ENCODE peak calls at places on chromosomes 6 and 20, in four cellular contexts. One of them, this sample, is unnamed.

GRCh38 chr6:112007805-112008204 is 46.1 kb upstream of the CCN6 start:
- DNase-seq in IMR-90: peak
- DNase-seq in K562: no peak
- DNase-seq in GM12878: no peak
- DNase-seq in this sample: peak

GRCh38 chr6:101614774-101615173 is 221.3 kb downstream of the GRIK2 start:
- DNase-seq in IMR-90: peak
- DNase-seq in K562: no peak
- DNase-seq in GM12878: no peak
- DNase-seq in this sample: no peak

GRCh38 chr6:82363368-82364086 is at the start of gene TPBG:
- DNase-seq in IMR-90: peak
- DNase-seq in K562: peak
- DNase-seq in GM12878: no peak
- DNase-seq in this sample: peak

GRCh38 chr6:3825851-3826581 is 23.2 kb upstream of the FAM50B start:
- DNase-seq in IMR-90: peak
- DNase-seq in K562: no peak
- DNase-seq in GM12878: no peak
- DNase-seq in this sample: peak

GRCh38 chr6:17054647-17055046 is 47.2 kb upstream of the STMND1 start:
- DNase-seq in IMR-90: no peak
- DNase-seq in K562: no peak
- DNase-seq in GM12878: no peak
- DNase-seq in this sample: no peak

GRCh38 chr20:62289898-62290297 is 12.9 kb upstream of the ADRM1 start:
- DNase-seq in IMR-90: peak
- DNase-seq in K562: no peak
- DNase-seq in GM12878: no peak
- DNase-seq in this sample: no peak

GRCh38 chr6:114100421-114100820 is 129.5 kb upstream of the HDAC2 start:
- DNase-seq in IMR-90: peak
- DNase-seq in K562: no peak
- DNase-seq in GM12878: no peak
- DNase-seq in this sample: peak

GRCh38 chr6:159701413-159701999 is 8.5 kb upstream of the SOD2 start:
- DNase-seq in IMR-90: peak
- DNase-seq in K562: no peak
- DNase-seq in GM12878: no peak
- DNase-seq in this sample: peak

GRCh38 chr6:2663123-2663522 is 87.6 kb downstream of the MYLK4 start:
- DNase-seq in IMR-90: no peak
- DNase-seq in K562: no peak
- DNase-seq in GM12878: peak
- DNase-seq in this sample: no peak

GRCh38 chr6:135972586-135972985 is 121.1 kb downstream of the PDE7B start:
- DNase-seq in IMR-90: no peak
- DNase-seq in K562: no peak
- DNase-seq in GM12878: no peak
- DNase-seq in this sample: no peak

GRCh38 chr6:106688177-106688951 is 59.0 kb downstream of the QRSL1 start:
- DNase-seq in IMR-90: no peak
- DNase-seq in K562: no peak
- DNase-seq in GM12878: peak
- DNase-seq in this sample: no peak

GRCh38 chr6:134061440-134061839 is 9.0 kb upstream of the SLC2A12 start:
- DNase-seq in IMR-90: no peak
- DNase-seq in K562: no peak
- DNase-seq in GM12878: no peak
- DNase-seq in this sample: no peak

GRCh38 chr6:72363844-72364740 is 257.8 kb upstream of the KCNQ5 start:
- DNase-seq in IMR-90: peak
- DNase-seq in K562: no peak
- DNase-seq in GM12878: no peak
- DNase-seq in this sample: peak

GRCh38 chr20:25039697-25040437 is 18.1 kb downstream of the ACSS1 start:
- DNase-seq in IMR-90: peak
- DNase-seq in K562: no peak
- DNase-seq in GM12878: no peak
- DNase-seq in this sample: peak

GRCh38 chr20:32325706-32326506 is 32.2 kb upstream of the ASXL1 start:
- DNase-seq in IMR-90: peak
- DNase-seq in K562: peak
- DNase-seq in GM12878: no peak
- DNase-seq in this sample: peak

GRCh38 chr6:150899231-150899630 is 33.7 kb downstream of the MTHFD1L start:
- DNase-seq in IMR-90: no peak
- DNase-seq in K562: no peak
- DNase-seq in GM12878: no peak
- DNase-seq in this sample: no peak

GRCh38 chr6:84172080-84172479 is 55.4 kb downstream of the CEP162 start:
- DNase-seq in IMR-90: no peak
- DNase-seq in K562: no peak
- DNase-seq in GM12878: no peak
- DNase-seq in this sample: no peak

GRCh38 chr20:51220293-51220706 is 197.4 kb upstream of the KCNG1 start:
- DNase-seq in IMR-90: no peak
- DNase-seq in K562: peak
- DNase-seq in GM12878: no peak
- DNase-seq in this sample: peak

GRCh38 chr6:170106906-170107525 is 183.9 kb downstream of the DLL1 start:
- DNase-seq in IMR-90: no peak
- DNase-seq in K562: no peak
- DNase-seq in GM12878: no peak
- DNase-seq in this sample: no peak

GRCh38 chr20:46994341-46994740 is 99.7 kb downstream of the EYA2 start:
- DNase-seq in IMR-90: no peak
- DNase-seq in K562: no peak
- DNase-seq in GM12878: peak
- DNase-seq in this sample: no peak

GRCh38 chr20:1150218-1150617 is 31.8 kb downstream of the PSMF1 start:
- DNase-seq in IMR-90: peak
- DNase-seq in K562: no peak
- DNase-seq in GM12878: no peak
- DNase-seq in this sample: no peak

GRCh38 chr6:127301199-127301700 is 34.6 kb downstream of the RNF146 start:
- DNase-seq in IMR-90: peak
- DNase-seq in K562: no peak
- DNase-seq in GM12878: no peak
- DNase-seq in this sample: peak

GRCh38 chr6:134424131-134424794 is 106.4 kb upstream of the SGK1 start:
- DNase-seq in IMR-90: no peak
- DNase-seq in K562: no peak
- DNase-seq in GM12878: no peak
- DNase-seq in this sample: peak

GRCh38 chr20:24953204-24953565 is 4.1 kb downstream of the CST7 start:
- DNase-seq in IMR-90: no peak
- DNase-seq in K562: no peak
- DNase-seq in GM12878: no peak
- DNase-seq in this sample: no peak

GRCh38 chr6:134249412-134249758 is 68.5 kb downstream of the SGK1 start:
- DNase-seq in IMR-90: peak
- DNase-seq in K562: no peak
- DNase-seq in GM12878: no peak
- DNase-seq in this sample: no peak

GRCh38 chr6:24517659-24518538 is 23.1 kb downstream of the ALDH5A1 start:
- DNase-seq in IMR-90: no peak
- DNase-seq in K562: no peak
- DNase-seq in GM12878: peak
- DNase-seq in this sample: no peak

GRCh38 chr20:63260943-63261807 is 6.9 kb upstream of the NKAIN4 start:
- DNase-seq in IMR-90: no peak
- DNase-seq in K562: no peak
- DNase-seq in GM12878: no peak
- DNase-seq in this sample: no peak

GRCh38 chr6:139378882-139379341 is 4.5 kb upstream of the CITED2 start:
- DNase-seq in IMR-90: peak
- DNase-seq in K562: peak
- DNase-seq in GM12878: no peak
- DNase-seq in this sample: no peak

GRCh38 chr6:143964667-143965066 is 43.4 kb downstream of the PLAGL1 start:
- DNase-seq in IMR-90: peak
- DNase-seq in K562: peak
- DNase-seq in GM12878: no peak
- DNase-seq in this sample: no peak

GRCh38 chr6:150719099-150719767 is 119.5 kb downstream of the PLEKHG1 start:
- DNase-seq in IMR-90: peak
- DNase-seq in K562: no peak
- DNase-seq in GM12878: no peak
- DNase-seq in this sample: no peak

GRCh38 chr6:47809863-47810262 is 28.0 kb downstream of the OPN5 start:
- DNase-seq in IMR-90: no peak
- DNase-seq in K562: no peak
- DNase-seq in GM12878: no peak
- DNase-seq in this sample: no peak

DNA sequence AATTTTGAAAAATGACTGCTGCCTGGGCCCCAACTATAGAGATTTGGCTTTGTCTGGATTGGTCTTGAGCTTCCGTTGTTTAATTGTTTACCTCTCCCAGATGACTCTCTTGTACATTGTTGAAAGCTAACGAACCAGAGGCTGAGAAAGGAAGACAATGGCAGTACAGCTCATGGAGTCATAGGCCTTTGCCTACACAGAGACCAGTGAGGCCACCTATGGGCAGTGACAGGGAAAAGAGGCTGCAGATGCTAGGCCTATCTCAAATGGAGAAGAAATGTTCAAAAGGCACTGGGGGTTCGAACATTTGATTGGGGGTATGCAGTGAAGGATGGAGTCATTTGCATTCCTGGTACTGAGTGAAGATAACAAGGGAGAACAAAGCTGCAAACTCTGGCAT is 29.1 kb downstream of the OPN5 start:
- DNase-seq in IMR-90: no peak
- DNase-seq in K562: no peak
- DNase-seq in GM12878: no peak
- DNase-seq in this sample: no peak
- TF ChIP-seq FOS in IMR-90: no peak
- TF ChIP-seq FOS in K562: no peak
- TF ChIP-seq FOS in GM12878: no peak
- TF ChIP-seq FOS in this sample: no peak

GRCh38 chr20:22438346-22438745 is 146.0 kb downstream of the FOXA2 start:
- DNase-seq in IMR-90: no peak
- DNase-seq in K562: no peak
- DNase-seq in GM12878: no peak
- DNase-seq in this sample: no peak
- H2AFZ ChIP-seq in IMR-90: no peak
- H2AFZ ChIP-seq in K562: peak
- H2AFZ ChIP-seq in GM12878: no peak
- H2AFZ ChIP-seq in this sample: no peak

GRCh38 chr6:30103630-30104179 is 9.2 kb downstream of the TRIM31 start:
- DNase-seq in IMR-90: no peak
- DNase-seq in K562: no peak
- DNase-seq in GM12878: no peak
- DNase-seq in this sample: no peak

GRCh38 chr6:30102701-30103629 is 9.9 kb downstream of the TRIM31 start:
- DNase-seq in IMR-90: peak
- DNase-seq in K562: peak
- DNase-seq in GM12878: peak
- DNase-seq in this sample: peak

GRCh38 chr6:30112402-30113376 is at the start of gene TRIM31:
- DNase-seq in IMR-90: no peak
- DNase-seq in K562: no peak
- DNase-seq in GM12878: peak
- DNase-seq in this sample: no peak

GRCh38 chr6:30111266-30111856 is 1.5 kb downstream of the TRIM31 start:
- DNase-seq in IMR-90: no peak
- DNase-seq in K562: no peak
- DNase-seq in GM12878: no peak
- DNase-seq in this sample: no peak

GRCh38 chr6:30107756-30108155 is 5.1 kb downstream of the TRIM31 start:
- DNase-seq in IMR-90: no peak
- DNase-seq in K562: no peak
- DNase-seq in GM12878: no peak
- DNase-seq in this sample: no peak
- TF ChIP-seq FOS in IMR-90: no peak
- TF ChIP-seq FOS in K562: no peak
- TF ChIP-seq FOS in GM12878: no peak
- TF ChIP-seq FOS in this sample: no peak

GRCh38 chr20:10954137-10954840 is 280.5 kb upstream of the JAG1 start:
- DNase-seq in IMR-90: peak
- DNase-seq in K562: no peak
- DNase-seq in GM12878: no peak
- DNase-seq in this sample: no peak
- H2AFZ ChIP-seq in IMR-90: no peak
- H2AFZ ChIP-seq in K562: no peak
- H2AFZ ChIP-seq in GM12878: no peak
- H2AFZ ChIP-seq in this sample: no peak

GRCh38 chr6:154613137-154613676 is 102.7 kb upstream of the CNKSR3 start:
- DNase-seq in IMR-90: peak
- DNase-seq in K562: peak
- DNase-seq in GM12878: no peak
- DNase-seq in this sample: peak

GRCh38 chr6:154617175-154617574 is 106.7 kb upstream of the CNKSR3 start:
- DNase-seq in IMR-90: peak
- DNase-seq in K562: no peak
- DNase-seq in GM12878: no peak
- DNase-seq in this sample: no peak

GRCh38 chr6:154614101-154614500 is 103.6 kb upstream of the CNKSR3 start:
- DNase-seq in IMR-90: peak
- DNase-seq in K562: no peak
- DNase-seq in GM12878: no peak
- DNase-seq in this sample: peak

GRCh38 chr6:154614641-154615040 is 104.2 kb upstream of the CNKSR3 start:
- DNase-seq in IMR-90: no peak
- DNase-seq in K562: no peak
- DNase-seq in GM12878: no peak
- DNase-seq in this sample: peak

DNA sequence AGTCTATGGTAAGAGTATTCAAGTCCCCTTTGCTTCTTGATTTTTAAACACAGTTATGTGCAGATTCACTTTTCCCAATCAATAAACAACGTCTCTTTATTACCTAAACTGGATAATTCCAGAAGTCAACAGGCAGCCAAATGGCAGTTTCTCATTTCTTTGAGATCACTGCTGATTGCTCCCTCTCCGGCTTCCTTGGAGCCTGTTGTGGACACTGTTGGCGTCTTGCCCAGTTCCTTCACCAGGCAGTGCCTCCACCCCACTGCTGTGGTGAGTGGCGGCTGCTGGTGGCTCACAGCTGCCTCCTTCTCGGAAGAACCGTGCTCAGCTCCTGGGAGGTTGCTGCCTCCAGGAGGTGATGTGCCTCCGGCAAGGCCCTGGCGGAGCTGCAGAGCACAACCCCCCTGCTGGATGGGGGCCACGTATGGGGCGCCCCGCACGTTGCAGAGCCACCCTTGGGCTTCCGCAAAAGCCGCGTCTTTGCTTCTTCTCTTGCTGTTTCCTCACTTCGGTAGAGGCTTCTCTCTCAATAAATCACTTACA is 105.1 kb upstream of the CNKSR3 start:
- DNase-seq in IMR-90: peak
- DNase-seq in K562: peak
- DNase-seq in GM12878: no peak
- DNase-seq in this sample: peak
- TF ChIP-seq FOS in IMR-90: no peak
- TF ChIP-seq FOS in K562: no peak
- TF ChIP-seq FOS in GM12878: no peak
- TF ChIP-seq FOS in this sample: no peak